ENCODE peak calls at places on chromosomes 4 and X, in nine cellular contexts. B, S, K, Q, T, E, R, H and A are unnamed samples.

GRCh38 chrX:20060961-20061868 is 55.5 kb downstream of the MAP7D2 start:
- DNase-seq in S (no peak), R (no peak), T (no peak), B (no peak), Q (no peak), K (no peak), H (no peak), E (no peak), A (no peak)

GRCh38 chrX:56812515-56813105 is 83.6 kb downstream of the NBDY start:
- DNase-seq in Q (no peak), B (no peak), H (no peak), R (peak), S (peak), E (no peak), K (no peak), T (no peak), A (no peak)

GRCh38 chrX:41164469-41164868 is 79.2 kb downstream of the USP9X start:
- DNase-seq in E (no peak), B (no peak), R (no peak), T (peak), K (no peak), H (no peak), S (no peak), Q (no peak), A (peak)

GRCh38 chr4:114093221-114093715 is 113.8 kb upstream of the ARSJ start:
- DNase-seq in R (no peak), K (no peak), S (no peak), H (no peak), E (no peak), Q (no peak), B (no peak), T (no peak), A (no peak)

GRCh38 chr4:77190053-77190452 is 33.0 kb downstream of the CCNG2 start:
- DNase-seq in E (no peak), T (no peak), H (no peak), S (no peak), Q (no peak), B (no peak), R (no peak), K (no peak), A (no peak)

GRCh38 chrX:74465424-74465823 is 44.1 kb downstream of the SLC16A2 start:
- DNase-seq in S (no peak), T (no peak), Q (no peak), R (peak), K (no peak), H (no peak), E (no peak), B (no peak), A (no peak)

GRCh38 chr4:153387981-153388380 is 43.5 kb downstream of the MND1 start:
- DNase-seq in H (no peak), Q (no peak), K (no peak), S (no peak), R (no peak), E (no peak), T (no peak), B (no peak), A (no peak)

GRCh38 chr4:83356899-83357661 is 22.4 kb upstream of the HPSE start:
- DNase-seq in Q (no peak), T (no peak), S (no peak), H (no peak), R (peak), B (no peak), K (no peak), E (no peak), A (no peak)

GRCh38 chr4:173793937-173794510 is 264.0 kb upstream of the HAND2 start:
- DNase-seq in T (no peak), R (no peak), K (no peak), S (no peak), B (no peak), E (no peak), Q (no peak), H (no peak), A (no peak)

GRCh38 chr4:5266991-5267390 is 215.7 kb downstream of the STK32B start:
- DNase-seq in E (no peak), B (no peak), H (no peak), T (no peak), Q (no peak), R (no peak), K (no peak), S (no peak), A (no peak)

GRCh38 chr4:173404296-173404865 is 5.5 kb upstream of the SCRG1 start:
- DNase-seq in Q (no peak), H (no peak), K (no peak), R (no peak), T (no peak), S (no peak), B (no peak), E (no peak), A (no peak)

GRCh38 chrX:24301060-24301459 is 12.8 kb downstream of the SUPT20HL2 start:
- DNase-seq in Q (no peak), S (no peak), T (no peak), B (no peak), H (no peak), R (peak), K (no peak), E (no peak), A (no peak)

GRCh38 chr4:150366487-150366999 is 215.4 kb upstream of the MAB21L2 start:
- DNase-seq in K (no peak), R (no peak), Q (peak), T (no peak), S (peak), B (no peak), H (no peak), E (no peak), A (no peak)

GRCh38 chr4:169102011-169102410 is 92.0 kb upstream of the CBR4 start:
- DNase-seq in H (no peak), Q (no peak), K (no peak), S (no peak), E (no peak), R (peak), B (no peak), T (no peak), A (no peak)

GRCh38 chrX:12308420-12308819 is 170.1 kb downstream of the FRMPD4 start:
- DNase-seq in R (no peak), B (no peak), S (no peak), E (no peak), K (no peak), T (no peak), Q (peak), H (no peak), A (no peak)

GRCh38 chr4:19791422-19792113 is 460.1 kb upstream of the SLIT2 start:
- DNase-seq in H (no peak), B (no peak), K (no peak), T (no peak), R (peak), E (no peak), S (no peak), Q (no peak), A (no peak)

GRCh38 chr4:26235500-26235899 is 85.3 kb upstream of the RBPJ start:
- DNase-seq in B (peak), S (no peak), E (peak), T (peak), K (no peak), H (peak), R (peak), Q (no peak), A (no peak)

GRCh38 chrX:41276661-41277506 is 57.1 kb upstream of the DDX3X start:
- DNase-seq in E (peak), T (no peak), H (no peak), B (no peak), Q (no peak), S (peak), K (no peak), R (no peak), A (no peak)

GRCh38 chr4:19051751-19052296 is 1030.3 kb upstream of the LCORL start:
- DNase-seq in S (no peak), E (no peak), K (no peak), H (no peak), T (no peak), B (no peak), R (no peak), Q (peak), A (no peak)

GRCh38 chr4:8110071-8110986 is 48.3 kb downstream of the ABLIM2 start:
- DNase-seq in Q (peak), S (peak), T (no peak), K (no peak), H (peak), E (no peak), R (peak), B (no peak), A (no peak)

GRCh38 chrX:70254063-70254400 is 6.0 kb downstream of the P2RY4 start:
- DNase-seq in B (no peak), T (no peak), R (no peak), K (no peak), E (no peak), S (no peak), H (no peak), Q (no peak), A (no peak)

GRCh38 chr4:131093303-131093702 is 1997.4 kb downstream of the C4orf33 start:
- DNase-seq in H (no peak), Q (no peak), K (no peak), T (no peak), E (no peak), S (no peak), R (no peak), B (no peak), A (no peak)

GRCh38 chrX:77087529-77088169 is 359.5 kb upstream of the FGF16 start:
- DNase-seq in R (peak), S (no peak), H (no peak), E (no peak), B (peak), K (no peak), Q (no peak), T (no peak), A (peak)

GRCh38 chr4:152310223-152310622 is 225.7 kb downstream of the FBXW7 start:
- DNase-seq in H (no peak), S (no peak), B (no peak), T (no peak), R (peak), E (no peak), K (no peak), Q (no peak), A (no peak)

GRCh38 chr4:7704091-7704490 is 235.6 kb downstream of the AFAP1 start:
- DNase-seq in K (no peak), B (no peak), S (no peak), H (no peak), T (no peak), R (no peak), Q (no peak), E (no peak), A (no peak)

GRCh38 chr4:104501290-104501689 is 6.6 kb upstream of the CXXC4 start:
- DNase-seq in K (no peak), E (no peak), T (no peak), B (no peak), Q (peak), H (no peak), S (no peak), R (no peak), A (no peak)

DNA sequence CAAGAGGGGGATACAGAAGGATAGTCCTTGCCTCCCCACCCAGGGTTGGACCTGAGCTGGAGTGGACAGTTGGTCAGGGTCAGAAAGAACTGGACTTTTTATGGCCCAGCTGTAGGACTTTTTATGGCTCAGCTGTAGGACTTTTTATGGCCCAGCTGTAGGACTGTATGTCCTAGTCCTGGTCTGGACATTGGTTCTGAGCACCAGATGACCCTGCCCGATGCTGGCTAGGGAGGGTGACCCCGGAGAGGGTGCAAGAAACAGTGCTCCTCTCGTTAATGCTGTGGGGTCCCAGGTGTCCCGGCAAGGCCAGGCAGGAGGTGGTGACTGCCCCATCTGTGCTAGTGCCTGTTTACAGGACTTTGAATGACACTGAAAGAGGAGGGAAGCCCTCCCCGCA is 2.0 kb upstream of the LETM1 start:
- DNase-seq in K (no peak), E (no peak), H (no peak), R (no peak), T (no peak), S (no peak), Q (no peak), B (no peak), A (no peak)
- H3K4me3 ChIP-seq in K (no peak), E (no peak), H (no peak), R (no peak), T (no peak), S (no peak), Q (no peak), B (no peak), A (no peak)

GRCh38 chr4:30839583-30840520 is 119.7 kb downstream of the PCDH7 start:
- DNase-seq in K (no peak), H (no peak), Q (no peak), T (no peak), E (no peak), S (no peak), B (no peak), R (peak), A (no peak)
- H3K27ac ChIP-seq in K (no peak), H (no peak), Q (peak), T (no peak), E (no peak), S (no peak), B (no peak), R (peak), A (no peak)

GRCh38 chr4:156536661-156537060 is 434.9 kb downstream of the PDGFC start:
- DNase-seq in H (no peak), T (no peak), K (no peak), R (no peak), S (no peak), E (peak), Q (no peak), B (no peak), A (no peak)
- TF ChIP-seq CTCF in H (no peak), T (no peak), K (no peak), R (no peak), S (no peak), E (no peak), Q (no peak), B (no peak), A (no peak)

GRCh38 chrX:22691966-22692565 is 307.7 kb upstream of the DDX53 start:
- DNase-seq in T (no peak), E (no peak), B (no peak), R (no peak), K (no peak), S (no peak), Q (no peak), H (no peak), A (no peak)
- H3K4me3 ChIP-seq in T (no peak), E (no peak), B (no peak), R (no peak), K (no peak), S (no peak), Q (no peak), H (no peak), A (no peak)

GRCh38 chr4:184747034-184747830 is 13.3 kb upstream of the CENPU start:
- DNase-seq in Q (no peak), S (peak), B (peak), H (peak), E (peak), R (no peak), K (no peak), T (peak), A (peak)
- H3K27ac ChIP-seq in Q (no peak), S (no peak), B (peak), H (peak), E (peak), R (peak), K (peak), T (peak), A (peak)